ENCODE peak calls at places on chromosomes 11 and 22, in six cellular contexts. E is GM10248, W is cardiac muscle cell, Q is transverse colon, F is HL-60, N is right atrium auricular region. B is an unnamed sample.

GRCh38 chr11:21268036-21268435 is 598.6 kb downstream of the NELL1 start:
- DNase-seq in N (no peak), Q (no peak), W (no peak), F (no peak), E (no peak), B (no peak)

GRCh38 chr11:24240496-24240895 is 256.4 kb upstream of the LUZP2 start:
- DNase-seq in N (no peak), E (no peak), F (no peak), W (no peak), Q (no peak), B (no peak)

GRCh38 chr11:44400431-44400830 is 90.5 kb upstream of the ALX4 start:
- DNase-seq in N (no peak), F (no peak), E (no peak), Q (no peak), W (no peak), B (no peak)

GRCh38 chr11:102994101-102994500 is 38.6 kb upstream of the MMP13 start:
- DNase-seq in W (no peak), E (no peak), N (no peak), Q (no peak), F (no peak), B (no peak)

GRCh38 chr11:125995313-125995712 is 49.5 kb downstream of the VSIG10L2 start:
- DNase-seq in W (no peak), F (no peak), E (peak; percentile 45), N (no peak), Q (no peak), B (no peak)

GRCh38 chr11:107836811-107837210 is 21.8 kb downstream of the SLC35F2 start:
- DNase-seq in E (no peak), W (no peak), N (no peak), Q (no peak), F (no peak), B (no peak)

GRCh38 chr11:783581-784015 is 6.3 kb downstream of the CEND1 start:
- DNase-seq in Q (peak; percentile 82), F (peak; percentile 45), E (no peak), N (peak; percentile 83), W (peak; percentile 80), B (no peak)

GRCh38 chr11:36657610-36658225 is 59.7 kb upstream of the RAG2 start:
- DNase-seq in N (no peak), F (no peak), Q (no peak), W (no peak), E (no peak), B (no peak)

GRCh38 chr11:111310088-111310487 is 11.7 kb downstream of the POU2AF3 start:
- DNase-seq in E (no peak), F (no peak), N (no peak), W (no peak), Q (peak; percentile 43), B (no peak)

GRCh38 chr11:87223816-87224215 is 186.1 kb downstream of the TMEM135 start:
- DNase-seq in Q (no peak), E (no peak), W (peak; percentile 36), F (no peak), N (no peak), B (no peak)

GRCh38 chr22:25120093-25120561 is 79.5 kb upstream of the CRYBB3 start:
- DNase-seq in N (no peak), E (no peak), W (peak; percentile 14), Q (peak; percentile 69), F (no peak), B (no peak)

GRCh38 chr11:108872781-108873291 is 208.0 kb downstream of the DDX10 start:
- DNase-seq in Q (no peak), N (no peak), F (no peak), E (no peak), W (no peak), B (no peak)

GRCh38 chr11:3855808-3856491 is 486 bp downstream of the STIM1 start:
- DNase-seq in Q (peak; percentile 57), F (peak; percentile 79), W (no peak), N (peak; percentile 67), E (no peak), B (peak; percentile 66)

GRCh38 chr22:19713650-19714319 is 518 bp upstream of the SEPTIN5 start:
- DNase-seq in E (no peak), Q (no peak), N (no peak), W (no peak), F (no peak), B (no peak)

GRCh38 chr11:57249384-57250319 is 12.6 kb upstream of the APLNR start:
- DNase-seq in E (peak; percentile 52), N (no peak), Q (peak; percentile 75), W (peak; percentile 75), F (peak; percentile 36), B (no peak)

DNA sequence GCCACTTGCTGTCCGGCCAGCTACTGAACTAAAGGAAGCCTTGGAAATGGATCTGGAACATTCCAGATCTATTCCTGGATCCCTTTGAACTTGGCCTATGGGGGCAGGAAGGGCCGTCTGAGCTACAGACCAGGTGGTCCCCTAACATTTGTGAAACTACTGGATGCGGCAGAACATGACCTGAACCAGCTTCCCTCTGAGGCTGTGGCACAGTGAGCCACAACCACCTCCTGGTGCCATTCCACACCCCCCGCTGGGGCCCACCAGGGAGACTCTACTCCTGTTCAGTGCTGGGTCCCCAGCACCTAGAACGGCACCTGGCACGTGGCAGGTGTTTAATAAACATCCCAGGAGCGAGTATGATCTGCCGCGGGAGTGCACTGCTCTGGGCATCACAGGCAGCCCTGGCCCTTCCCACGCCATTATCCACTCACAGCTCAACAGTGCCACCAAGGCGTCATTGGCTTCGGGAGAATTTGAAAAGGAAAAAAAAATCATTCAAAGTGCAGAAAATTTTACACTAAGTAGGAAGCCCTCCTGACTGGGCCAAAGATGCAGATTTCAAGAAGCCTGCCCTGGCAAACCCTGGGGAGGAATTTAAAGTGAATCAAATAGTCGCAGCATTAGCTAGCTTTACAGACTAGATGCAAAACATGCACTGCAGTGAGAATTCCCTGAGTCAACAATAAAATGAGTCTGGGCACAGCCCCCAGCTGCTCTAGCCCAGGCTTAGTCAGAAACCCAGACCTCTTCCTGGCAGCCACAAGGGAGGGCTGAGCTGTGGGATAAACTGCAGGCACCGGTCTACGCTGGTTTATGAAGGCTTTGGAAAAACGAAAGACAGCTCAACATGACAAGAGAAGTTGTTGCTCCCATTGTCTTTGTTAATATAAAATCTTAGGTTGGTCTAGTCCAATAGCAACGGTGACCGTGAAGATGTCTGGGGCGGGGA is 14.3 kb upstream of the EFCAB6 start:
- DNase-seq in Q (no peak), E (no peak), F (no peak), N (no peak), W (peak; percentile 73), B (peak; percentile 28)
- TF ChIP-seq CTCF in Q (peak; percentile 14), E (peak; percentile 22), F (no peak), N (no peak), W (peak; percentile 36), B (no peak)

GRCh38 chr11:13216019-13217006 is 61.3 kb upstream of the BMAL1 start:
- DNase-seq in W (peak; percentile 90), E (no peak), N (no peak), F (no peak), Q (no peak), B (peak; percentile 68)
- TF ChIP-seq CTCF in W (peak; percentile 12), E (no peak), N (no peak), F (no peak), Q (no peak), B (no peak)

GRCh38 chr11:129694538-129694937 is 121.1 kb upstream of the TMEM45B start:
- DNase-seq in N (no peak), F (peak; percentile 8), Q (peak; percentile 26), W (no peak), E (peak; percentile 17), B (no peak)
- TF ChIP-seq CTCF in N (no peak), F (no peak), Q (no peak), W (no peak), E (no peak), B (no peak)

GRCh38 chr22:49212466-49212865 is 615.2 kb downstream of the BRD1 start:
- DNase-seq in Q (no peak), W (no peak), E (no peak), N (peak; percentile 28), F (no peak), B (peak; percentile 40)

GRCh38 chr22:49215840-49216239 is 611.8 kb downstream of the BRD1 start:
- DNase-seq in N (peak; percentile 42), W (no peak), Q (no peak), E (no peak), F (no peak), B (peak; percentile 21)

GRCh38 chr22:49214976-49215375 is 612.7 kb downstream of the BRD1 start:
- DNase-seq in W (no peak), E (no peak), Q (peak; percentile 1), F (no peak), N (no peak), B (peak; percentile 22)

GRCh38 chr22:49212002-49212401 is 615.7 kb downstream of the BRD1 start:
- DNase-seq in E (no peak), F (no peak), Q (no peak), W (no peak), N (peak; percentile 26), B (peak; percentile 25)

DNA sequence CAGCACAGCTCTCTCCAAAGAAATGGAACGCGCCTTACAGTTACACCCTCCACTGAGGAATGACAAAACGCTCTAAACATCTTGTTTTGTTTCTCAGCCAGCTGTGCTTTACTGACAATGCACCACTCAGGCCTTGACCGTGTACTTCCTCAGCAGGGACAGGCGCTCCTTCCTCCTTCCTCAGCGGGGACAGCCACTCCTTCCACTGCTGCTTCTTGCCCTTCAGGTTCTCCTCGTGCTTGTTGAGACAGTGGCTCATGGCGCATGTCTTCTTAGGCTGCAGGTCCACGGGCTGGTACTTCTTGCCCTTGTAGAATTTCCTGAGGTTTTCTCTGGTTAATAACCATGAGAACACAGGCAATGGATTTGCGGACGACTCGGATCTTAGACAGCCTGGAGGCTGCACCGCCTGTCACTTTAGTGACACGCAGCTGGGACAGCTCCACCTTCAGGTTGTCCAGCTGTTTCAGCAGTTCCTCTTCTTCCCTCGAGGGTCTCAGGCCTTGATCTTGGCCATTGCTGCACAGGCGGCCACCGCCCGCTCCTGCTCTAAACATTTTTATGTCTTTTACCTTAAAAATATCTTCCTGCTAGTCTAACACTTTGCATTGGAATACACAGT is 613.8 kb downstream of the BRD1 start:
- DNase-seq in N (peak; percentile 49), E (no peak), Q (no peak), W (no peak), F (no peak), B (peak; percentile 15)
- TF ChIP-seq CTCF in N (no peak), E (no peak), Q (no peak), W (no peak), F (no peak), B (no peak)

GRCh38 chr22:35547993-35548761 is 7.5 kb downstream of the RASD2 start:
- DNase-seq in F (no peak), E (no peak), W (no peak), Q (no peak), N (no peak), B (no peak)
- TF ChIP-seq CTCF in F (peak; percentile 17), E (peak; percentile 6), W (peak; percentile 27), Q (no peak), N (no peak), B (no peak)